ENCODE peak calls at places on chromosomes 4 and X, in seven cellular contexts. H is kidney tubule cell; N is stimulated activated naive B cell treated with anti-CD40 and anti-IgM and Interleukin-4, amounts not matched to agents 10 μg/mL and 1 μg/mL and 100 μg/mL, for 72 hours; V is Jurkat, Clone E6-1; P is heart right ventricle; Z is fibroblast of the aortic adventitia; B is activated CD4-positive, alpha-beta T cell treated with anti-CD3 and anti-CD28 coated beads for 1 hour. X is an unnamed sample.

GRCh38 chr4:101349346-101350064 is 2.2 kb upstream of the PPP3CA start:
- DNase-seq in H (peak; percentile 47), N (no peak), V (no peak), P (peak; percentile 57), Z (peak; percentile 39), B (no peak), X (no peak)

GRCh38 chr4:146029147-146029546 is 90.5 kb upstream of the ZNF827 start:
- DNase-seq in H (peak; percentile 52), N (peak; percentile 11), V (no peak), P (no peak), Z (peak; percentile 26), B (no peak), X (no peak)

GRCh38 chr4:60683357-60683756 is 516.8 kb upstream of the ADGRL3 start:
- DNase-seq in H (no peak), N (no peak), V (no peak), P (no peak), Z (peak; percentile 71), B (no peak), X (no peak)

GRCh38 chrX:119784747-119785446 is 6.5 kb downstream of the RPL39 start:
- DNase-seq in H (peak; percentile 22), N (peak; percentile 15), V (peak; percentile 41), P (no peak), Z (peak; percentile 22), B (peak; percentile 10), X (no peak)

GRCh38 chrX:46572295-46572936 is 1.1 kb upstream of the CHST7 start:
- DNase-seq in H (no peak), N (peak; percentile 10), V (peak; percentile 36), P (no peak), Z (no peak), B (no peak), X (no peak)

GRCh38 chr4:47383829-47384427 is 79.6 kb downstream of the COMMD8 start:
- DNase-seq in H (peak; percentile 53), N (no peak), V (peak; percentile 32), P (no peak), Z (peak; percentile 69), B (no peak), X (no peak)

GRCh38 chr4:183571350-183572076 is 66.7 kb downstream of the ING2 start:
- DNase-seq in H (peak; percentile 70), N (no peak), V (no peak), P (no peak), Z (no peak), B (no peak), X (no peak)

GRCh38 chr4:161604516-161605300 is 559.1 kb downstream of the FSTL5 start:
- DNase-seq in H (no peak), N (no peak), V (no peak), P (no peak), Z (no peak), B (no peak), X (no peak)

GRCh38 chr4:189305500-189305899 is 635.2 kb upstream of the FRG1 start:
- DNase-seq in H (no peak), N (no peak), V (no peak), P (no peak), Z (no peak), B (no peak), X (no peak)

GRCh38 chr4:125323547-125324100 is 8.9 kb downstream of the FAT4 start:
- DNase-seq in H (peak; percentile 81), N (no peak), V (no peak), P (peak; percentile 8), Z (peak; percentile 81), B (no peak), X (no peak)

GRCh38 chr4:143270266-143270838 is 66.3 kb upstream of the GAB1 start:
- DNase-seq in H (no peak), N (no peak), V (no peak), P (no peak), Z (no peak), B (no peak), X (no peak)

GRCh38 chr4:4462970-4463369 is 76.1 kb downstream of the NSG1 start:
- DNase-seq in H (no peak), N (no peak), V (no peak), P (no peak), Z (no peak), B (no peak), X (no peak)

GRCh38 chrX:71117358-71117757 is 1.0 kb upstream of the MED12 start:
- DNase-seq in H (no peak), N (no peak), V (no peak), P (no peak), Z (no peak), B (no peak), X (no peak)

GRCh38 chr4:169399976-169400767 is 129.4 kb upstream of the SH3RF1 start:
- DNase-seq in H (no peak), N (no peak), V (no peak), P (no peak), Z (no peak), B (no peak), X (no peak)

GRCh38 chrX:2705036-2705435 is 13.9 kb downstream of the CD99 start:
- DNase-seq in H (no peak), N (no peak), V (no peak), P (peak; percentile 48), Z (no peak), B (no peak), X (no peak)

GRCh38 chrX:154321624-154322023 is 26.0 kb downstream of the TKTL1 start:
- DNase-seq in H (no peak), N (no peak), V (no peak), P (peak; percentile 24), Z (peak; percentile 11), B (no peak), X (no peak)

GRCh38 chrX:119512145-119512800 is 44.0 kb downstream of the SLC25A5 start:
- DNase-seq in H (peak; percentile 80), N (no peak), V (no peak), P (peak; percentile 54), Z (peak; percentile 75), B (no peak), X (no peak)

GRCh38 chr4:88017516-88018302 is 10.3 kb downstream of the PKD2 start:
- DNase-seq in H (peak; percentile 91), N (no peak), V (no peak), P (peak; percentile 40), Z (peak; percentile 98), B (no peak), X (no peak)

GRCh38 chr4:154779362-154779947 is 1.6 kb upstream of the RBM46 start:
- DNase-seq in H (peak; percentile 49), N (no peak), V (peak; percentile 1), P (no peak), Z (peak; percentile 73), B (no peak), X (no peak)

GRCh38 chr4:113760852-113761681 is 471 bp downstream of the CAMK2D start:
- DNase-seq in H (peak; percentile 77), N (peak; percentile 47), V (no peak), P (peak; percentile 82), Z (peak; percentile 82), B (peak; percentile 14), X (peak; percentile 55)

GRCh38 chrX:15493118-15494082 is at the start of gene PIR:
- DNase-seq in H (peak; percentile 91), N (peak; percentile 57), V (no peak), P (peak; percentile 81), Z (peak; percentile 78), B (peak; percentile 17), X (peak; percentile 19)

GRCh38 chr4:67122029-67122428 is 423.3 kb downstream of the CENPC start:
- DNase-seq in H (peak; percentile 6), N (no peak), V (peak; percentile 14), P (no peak), Z (no peak), B (no peak), X (no peak)

GRCh38 chrX:48927125-48927524 is 8.3 kb upstream of the PIM2 start:
- DNase-seq in H (no peak), N (no peak), V (no peak), P (no peak), Z (no peak), B (no peak), X (no peak)

GRCh38 chr4:6197433-6198174 is 2.7 kb downstream of the JAKMIP1 start:
- DNase-seq in H (no peak), N (no peak), V (no peak), P (no peak), Z (no peak), B (no peak), X (no peak)

GRCh38 chrX:9595131-9595530 is 130.3 kb downstream of the TBL1X start:
- DNase-seq in H (no peak), N (no peak), V (no peak), P (no peak), Z (peak; percentile 30), B (no peak), X (no peak)

GRCh38 chr4:154049457-154050181 is 260.7 kb upstream of the SFRP2 start:
- DNase-seq in H (no peak), N (no peak), V (no peak), P (no peak), Z (peak; percentile 67), B (no peak), X (no peak)

GRCh38 chr4:18957721-18958120 is 936.2 kb upstream of the LCORL start:
- DNase-seq in H (peak; percentile 62), N (no peak), V (no peak), P (no peak), Z (no peak), B (no peak), X (no peak)

GRCh38 chr4:123741906-123742305 is 345.3 kb downstream of the SPRY1 start:
- DNase-seq in H (no peak), N (no peak), V (no peak), P (no peak), Z (peak; percentile 31), B (no peak), X (no peak)

GRCh38 chrX:1397441-1397840 is 5.5 kb upstream of the SLC25A6 start:
- DNase-seq in H (no peak), N (no peak), V (no peak), P (no peak), Z (no peak), B (no peak), X (no peak)

GRCh38 chr4:142558851-142559250 is 287.2 kb downstream of the INPP4B start:
- DNase-seq in H (peak; percentile 47), N (no peak), V (no peak), P (no peak), Z (peak; percentile 67), B (no peak), X (no peak)

GRCh38 chrX:139890991-139891700 is 41.7 kb downstream of the ATP11C start:
- DNase-seq in H (peak; percentile 80), N (no peak), V (no peak), P (no peak), Z (peak; percentile 76), B (no peak), X (no peak)

GRCh38 chrX:8820910-8821527 is 19.8 kb upstream of the FAM9A start:
- DNase-seq in H (peak; percentile 7), N (no peak), V (no peak), P (no peak), Z (no peak), B (no peak), X (no peak)

GRCh38 chr4:160202802-160203201 is 1099.9 kb downstream of the RAPGEF2 start:
- DNase-seq in H (peak; percentile 52), N (no peak), V (no peak), P (no peak), Z (no peak), B (no peak), X (no peak)

GRCh38 chr4:946517-947471 is 14.5 kb downstream of the TMEM175 start:
- DNase-seq in H (no peak), N (no peak), V (no peak), P (no peak), Z (no peak), B (no peak), X (no peak)

X was measured in activated B cell treated with CpG ODN at 0.5 μM for 24 hours.